ENCODE peak calls at places on chromosome 11, in five cellular contexts. One of them, this sample, is unnamed.

GRCh38 chr11:63920870-63921417 is 4.0 kb upstream of the RCOR2 start:
- DNase-seq in osteocyte: no peak
- DNase-seq in midbrain: no peak
- DNase-seq in NCI-H774: no peak
- DNase-seq in pancreas: no peak
- DNase-seq in this sample: peak

GRCh38 chr11:28529046-28529445 is 420.9 kb downstream of the METTL15 start:
- DNase-seq in pancreas: no peak
- DNase-seq in NCI-H774: no peak
- DNase-seq in midbrain: no peak
- DNase-seq in osteocyte: no peak
- DNase-seq in this sample: no peak

GRCh38 chr11:17596310-17596669 is 49.2 kb downstream of the OTOG start:
- DNase-seq in osteocyte: no peak
- DNase-seq in pancreas: no peak
- DNase-seq in NCI-H774: no peak
- DNase-seq in midbrain: no peak
- DNase-seq in this sample: no peak

GRCh38 chr11:69337211-69337721 is 43.3 kb downstream of the MYEOV start:
- DNase-seq in osteocyte: peak
- DNase-seq in midbrain: no peak
- DNase-seq in NCI-H774: peak
- DNase-seq in pancreas: no peak
- DNase-seq in this sample: no peak

GRCh38 chr11:131649861-131650260 is 279.4 kb downstream of the NTM start:
- DNase-seq in osteocyte: no peak
- DNase-seq in pancreas: no peak
- DNase-seq in midbrain: no peak
- DNase-seq in NCI-H774: no peak
- DNase-seq in this sample: no peak

GRCh38 chr11:96187779-96188624 is 155.0 kb downstream of the MAML2 start:
- DNase-seq in pancreas: no peak
- DNase-seq in NCI-H774: no peak
- DNase-seq in midbrain: peak
- DNase-seq in osteocyte: no peak
- DNase-seq in this sample: no peak

GRCh38 chr11:58286249-58286648 is 18.2 kb upstream of the OR10W1 start:
- DNase-seq in NCI-H774: peak
- DNase-seq in osteocyte: no peak
- DNase-seq in midbrain: no peak
- DNase-seq in pancreas: no peak
- DNase-seq in this sample: no peak

GRCh38 chr11:119700536-119701346 is 28.3 kb downstream of the NECTIN1 start:
- DNase-seq in NCI-H774: no peak
- DNase-seq in midbrain: no peak
- DNase-seq in pancreas: no peak
- DNase-seq in osteocyte: no peak
- DNase-seq in this sample: no peak

GRCh38 chr11:61429346-61429690 is 457 bp downstream of the CPSF7 start:
- DNase-seq in pancreas: peak
- DNase-seq in osteocyte: peak
- DNase-seq in NCI-H774: peak
- DNase-seq in midbrain: no peak
- DNase-seq in this sample: peak

GRCh38 chr11:46003647-46004046 is 81.2 kb downstream of the LARGE2 start:
- DNase-seq in midbrain: peak
- DNase-seq in pancreas: no peak
- DNase-seq in osteocyte: no peak
- DNase-seq in NCI-H774: no peak
- DNase-seq in this sample: no peak

GRCh38 chr11:70020336-70021214 is 57.5 kb upstream of the ANO1 start:
- DNase-seq in NCI-H774: no peak
- DNase-seq in pancreas: no peak
- DNase-seq in midbrain: no peak
- DNase-seq in osteocyte: no peak
- DNase-seq in this sample: no peak

GRCh38 chr11:57479925-57480324 is 19.6 kb downstream of the RTN4RL2 start:
- DNase-seq in pancreas: no peak
- DNase-seq in NCI-H774: no peak
- DNase-seq in midbrain: no peak
- DNase-seq in osteocyte: no peak
- DNase-seq in this sample: no peak

GRCh38 chr11:17601206-17602075 is 54.4 kb downstream of the OTOG start:
- DNase-seq in pancreas: no peak
- DNase-seq in osteocyte: no peak
- DNase-seq in midbrain: no peak
- DNase-seq in NCI-H774: no peak
- DNase-seq in this sample: no peak

GRCh38 chr11:7973011-7973410 is 7.8 kb upstream of the NLRP10 start:
- DNase-seq in pancreas: no peak
- DNase-seq in NCI-H774: no peak
- DNase-seq in midbrain: no peak
- DNase-seq in osteocyte: no peak
- DNase-seq in this sample: no peak

GRCh38 chr11:23903044-23903704 is 593.7 kb upstream of the LUZP2 start:
- DNase-seq in NCI-H774: no peak
- DNase-seq in pancreas: no peak
- DNase-seq in midbrain: no peak
- DNase-seq in osteocyte: no peak
- DNase-seq in this sample: no peak

GRCh38 chr11:14894657-14895598 is 2.9 kb upstream of the CYP2R1 start:
- DNase-seq in pancreas: no peak
- DNase-seq in NCI-H774: no peak
- DNase-seq in osteocyte: no peak
- DNase-seq in midbrain: no peak
- DNase-seq in this sample: peak

GRCh38 chr11:15636520-15637065 is 521.9 kb downstream of the INSC start:
- DNase-seq in midbrain: no peak
- DNase-seq in NCI-H774: no peak
- DNase-seq in osteocyte: no peak
- DNase-seq in pancreas: no peak
- DNase-seq in this sample: no peak

GRCh38 chr11:112518371-112518770 is 257.7 kb upstream of the PLET1 start:
- DNase-seq in NCI-H774: no peak
- DNase-seq in pancreas: no peak
- DNase-seq in midbrain: no peak
- DNase-seq in osteocyte: no peak
- DNase-seq in this sample: no peak

GRCh38 chr11:29518389-29519174 is 498.2 kb downstream of the KCNA4 start:
- DNase-seq in NCI-H774: no peak
- DNase-seq in osteocyte: no peak
- DNase-seq in midbrain: no peak
- DNase-seq in pancreas: no peak
- DNase-seq in this sample: no peak

GRCh38 chr11:114156766-114157165 is 97.3 kb downstream of the ZBTB16 start:
- DNase-seq in osteocyte: no peak
- DNase-seq in NCI-H774: no peak
- DNase-seq in pancreas: no peak
- DNase-seq in midbrain: no peak
- DNase-seq in this sample: no peak

This sample was measured in mucosa of descending colon.